ENCODE peak calls at places on chromosomes 16 and 17, in nine cellular contexts. Z, X, N, Q, E, O, Y, U and D are unnamed samples.

GRCh38 chr16:67053767-67054334 is 24.9 kb downstream of the CBFB start:
- DNase-seq in N (no peak), Y (no peak), Z (no peak), E (no peak), O (no peak), X (no peak), U (no peak), Q (no peak), D (no peak)

GRCh38 chr17:64399071-64399766 is 8.6 kb upstream of the PECAM1 start:
- DNase-seq in O (no peak), Q (no peak), U (no peak), X (peak; percentile 71), Z (no peak), N (no peak), Y (no peak), E (no peak), D (no peak)

GRCh38 chr16:72787519-72788268 is 260.2 kb downstream of the ZFHX3 start:
- DNase-seq in Y (peak; percentile 40), U (peak; percentile 75), O (peak; percentile 66), Z (peak; percentile 76), X (no peak), Q (peak; percentile 68), E (peak; percentile 44), N (peak; percentile 42), D (no peak)

GRCh38 chr16:58196898-58197313 is 1.0 kb downstream of the CSNK2A2 start:
- DNase-seq in O (no peak), Q (peak; percentile 8), U (no peak), Y (no peak), N (no peak), X (no peak), Z (no peak), E (no peak), D (peak; percentile 21)

GRCh38 chr17:14201087-14201486 is 35.6 kb downstream of the CDRT15 start:
- DNase-seq in Q (no peak), Y (no peak), U (no peak), O (no peak), Z (no peak), E (no peak), N (no peak), X (no peak), D (no peak)

GRCh38 chr16:48101069-48101674 is 54.6 kb downstream of the ABCC12 start:
- DNase-seq in O (peak; percentile 41), U (no peak), N (no peak), E (no peak), Q (no peak), Z (no peak), Y (peak; percentile 41), X (no peak), D (no peak)

GRCh38 chr16:70704586-70704985 is 18.7 kb upstream of the MTSS2 start:
- DNase-seq in O (no peak), E (no peak), Q (no peak), Y (no peak), U (no peak), N (no peak), Z (no peak), X (no peak), D (no peak)

GRCh38 chr17:10072556-10072955 is 125.8 kb downstream of the GAS7 start:
- DNase-seq in O (no peak), X (no peak), Y (no peak), Q (no peak), U (no peak), Z (no peak), E (no peak), N (no peak), D (no peak)

GRCh38 chr16:77212736-77213541 is 13.7 kb downstream of the SYCE1L start:
- DNase-seq in U (peak; percentile 50), Y (peak; percentile 59), Q (no peak), E (peak; percentile 57), X (peak; percentile 57), N (peak; percentile 19), Z (peak; percentile 77), O (peak; percentile 61), D (peak; percentile 55)

GRCh38 chr17:11430766-11431165 is 167.5 kb upstream of the DNAH9 start:
- DNase-seq in O (no peak), N (no peak), Q (no peak), Y (no peak), Z (no peak), E (no peak), U (no peak), X (no peak), D (no peak)

GRCh38 chr16:56793504-56793903 is 63.6 kb downstream of the NUP93 start:
- DNase-seq in N (peak; percentile 30), Y (no peak), Z (no peak), X (no peak), O (no peak), E (no peak), Q (no peak), U (peak; percentile 50), D (peak; percentile 52)

GRCh38 chr17:64938925-64939474 is 19.7 kb upstream of the LRRC37A3 start:
- DNase-seq in Q (no peak), E (peak; percentile 32), U (no peak), X (no peak), N (peak; percentile 36), O (peak; percentile 46), Z (peak; percentile 59), Y (peak; percentile 37), D (peak; percentile 50)

GRCh38 chr17:29825604-29826003 is 104.4 kb downstream of the SSH2 start:
- DNase-seq in O (no peak), Y (no peak), U (no peak), N (no peak), Z (no peak), Q (no peak), E (no peak), X (peak; percentile 71), D (no peak)

GRCh38 chr17:51336112-51336822 is 75.9 kb downstream of the UTP18 start:
- DNase-seq in U (no peak), X (no peak), Z (no peak), E (no peak), Y (no peak), O (no peak), N (no peak), Q (no peak), D (no peak)

GRCh38 chr16:26721290-26721689 is 345.4 kb upstream of the C16orf82 start:
- DNase-seq in Z (no peak), O (no peak), X (no peak), Q (no peak), E (no peak), U (no peak), N (no peak), Y (no peak), D (no peak)

GRCh38 chr17:44981221-44981968 is 13.3 kb upstream of the C1QL1 start:
- DNase-seq in Q (no peak), E (no peak), O (no peak), Y (no peak), Z (no peak), U (no peak), N (no peak), X (peak; percentile 46), D (no peak)

GRCh38 chr16:84922351-84923135 is 88.8 kb downstream of the ZDHHC7 start:
- DNase-seq in E (no peak), N (no peak), U (no peak), O (no peak), Y (no peak), Z (no peak), Q (no peak), X (no peak), D (peak; percentile 29)

GRCh38 chr16:24645739-24646645 is 83.5 kb upstream of the TNRC6A start:
- DNase-seq in X (peak; percentile 57), O (no peak), Y (no peak), N (no peak), Q (peak; percentile 99), U (no peak), Z (no peak), E (no peak), D (no peak)